ENCODE peak calls at places on chromosomes 16 and 17, in nine cellular contexts. S is fibroblast of lung; N is CD4-positive, alpha-beta T cell; W is left ventricle myocardium inferior; T is uterus; O is transverse colon; Z is IMR-90; V is GM23248; L is Panc1. A is an unnamed sample. For H3K9me3, the result is how much of the 10 kb centered on the place peaks cover.

GRCh38 chr17:78411241-78411855 is 32.9 kb downstream of the PGS1 start:
- DNase-seq in L (no peak), V (no peak), T (no peak), S (no peak), Z (no peak), W (no peak), N (no peak), O (peak), A (no peak)

GRCh38 chr16:1639282-1639681 is 27.1 kb downstream of the CRAMP1 start:
- DNase-seq in L (no peak), Z (no peak), O (no peak), V (no peak), W (no peak), N (no peak), S (no peak), T (no peak), A (no peak)

GRCh38 chr17:8555062-8555461 is 75.5 kb downstream of the MYH10 start:
- DNase-seq in S (no peak), T (no peak), O (no peak), V (peak), N (no peak), Z (peak), L (no peak), W (no peak), A (no peak)

GRCh38 chr17:77869665-77870132 is 88.8 kb upstream of the TNRC6C start:
- DNase-seq in Z (no peak), W (no peak), O (peak), S (no peak), N (no peak), V (no peak), L (no peak), T (no peak), A (no peak)

GRCh38 chr17:48351916-48352332 is 78.1 kb downstream of the SKAP1 start:
- DNase-seq in S (peak), T (no peak), O (no peak), V (peak), W (no peak), L (no peak), N (no peak), Z (peak), A (no peak)

GRCh38 chr17:12627177-12627629 is 38.5 kb upstream of the MYOCD start:
- DNase-seq in T (peak), O (no peak), N (no peak), V (peak), W (no peak), S (peak), L (peak), Z (peak), A (no peak)

GRCh38 chr17:82031303-82031884 is at the start of gene RAC3:
- DNase-seq in N (no peak), W (no peak), O (no peak), T (no peak), Z (peak), L (no peak), V (peak), S (peak), A (no peak)

GRCh38 chr17:16987830-16988601 is 16.1 kb upstream of the TNFRSF13B start:
- DNase-seq in V (peak), Z (peak), L (no peak), O (peak), N (peak), W (peak), T (peak), S (peak), A (peak)

GRCh38 chr17:22128723-22129122 is 436.4 kb downstream of the KCNJ18 start:
- DNase-seq in T (no peak), N (no peak), S (no peak), V (no peak), L (no peak), Z (no peak), W (no peak), O (no peak), A (no peak)
- H3K9me3 ChIP-seq in T (under half), N (under half), S (under half), V (under half), L (under half), Z (under half), W (under half), O (under half), A (under half)

GRCh38 chr17:80771612-80772005 is 220.0 kb upstream of the CHMP6 start:
- DNase-seq in W (no peak), Z (no peak), O (no peak), T (no peak), N (no peak), L (no peak), V (no peak), S (no peak), A (no peak)
- H3K9me3 ChIP-seq in W (under half), Z (under half), O (under half), T (under half), N (under half), L (under half), V (under half), S (under half), A (under half)

GRCh38 chr16:10688726-10689125 is 6.0 kb downstream of the TEKT5 start:
- DNase-seq in Z (no peak), O (no peak), L (no peak), N (no peak), T (no peak), V (no peak), S (no peak), W (no peak), A (no peak)
- H3K9me3 ChIP-seq in Z (under half), O (under half), L (under half), N (under half), T (under half), V (under half), S (under half), W (under half), A (under half)

GRCh38 chr16:35146031-35146710 is 1686.8 kb downstream of the TP53TG3F start:
- DNase-seq in Z (no peak), L (no peak), S (no peak), N (no peak), W (no peak), T (no peak), O (no peak), V (no peak), A (no peak)
- H3K9me3 ChIP-seq in Z (under half), L (under half), S (under half), N (under half), W (under half), T (under half), O (under half), V (under half), A (under half)

DNA sequence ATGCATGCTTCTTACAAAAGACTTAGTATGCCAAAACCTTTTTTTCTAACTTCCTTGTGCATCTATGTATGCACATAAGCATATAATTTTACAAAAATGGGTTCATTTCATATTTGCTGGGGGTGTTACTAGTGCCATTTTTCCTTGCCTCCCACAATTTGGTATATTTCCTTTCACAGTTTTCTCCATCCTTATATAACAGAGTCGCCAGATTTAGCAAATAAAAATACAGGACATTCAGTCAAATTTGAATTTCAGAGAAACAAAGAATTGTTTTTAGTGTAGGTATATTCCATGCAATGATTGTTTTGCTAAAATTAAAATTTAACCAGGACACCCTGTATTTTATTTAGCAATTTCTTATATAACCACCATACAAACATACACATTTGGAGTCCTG is 4.0 kb upstream of the FBXO39 start:
- DNase-seq in Z (no peak), L (no peak), W (no peak), V (no peak), T (no peak), N (no peak), S (no peak), O (no peak), A (no peak)
- H3K9me3 ChIP-seq in Z (under half), L (under half), W (half or more), V (under half), T (half or more), N (half or more), S (under half), O (under half), A (under half)

GRCh38 chr16:16189842-16190241 is 33.5 kb downstream of the ABCC6 start:
- DNase-seq in W (no peak), V (no peak), L (no peak), T (no peak), O (no peak), Z (no peak), N (no peak), S (no peak), A (no peak)

GRCh38 chr16:16191493-16192167 is 31.7 kb downstream of the ABCC6 start:
- DNase-seq in Z (no peak), W (no peak), T (no peak), L (no peak), O (no peak), N (no peak), S (no peak), V (no peak), A (no peak)

GRCh38 chr16:16186820-16187219 is 36.5 kb downstream of the ABCC6 start:
- DNase-seq in T (no peak), W (no peak), N (no peak), Z (no peak), L (no peak), O (no peak), V (no peak), S (no peak), A (no peak)

GRCh38 chr16:16188827-16189226 is 34.5 kb downstream of the ABCC6 start:
- DNase-seq in L (no peak), W (no peak), Z (no peak), N (no peak), V (no peak), S (no peak), O (no peak), T (no peak), A (no peak)

GRCh38 chr16:16190546-16190945 is 32.7 kb downstream of the ABCC6 start:
- DNase-seq in W (no peak), L (no peak), V (no peak), S (no peak), O (no peak), N (no peak), Z (no peak), T (no peak), A (no peak)
- H3K9me3 ChIP-seq in W (under half), L (under half), V (under half), S (under half), O (under half), N (under half), Z (under half), T (under half), A (under half)

DNA sequence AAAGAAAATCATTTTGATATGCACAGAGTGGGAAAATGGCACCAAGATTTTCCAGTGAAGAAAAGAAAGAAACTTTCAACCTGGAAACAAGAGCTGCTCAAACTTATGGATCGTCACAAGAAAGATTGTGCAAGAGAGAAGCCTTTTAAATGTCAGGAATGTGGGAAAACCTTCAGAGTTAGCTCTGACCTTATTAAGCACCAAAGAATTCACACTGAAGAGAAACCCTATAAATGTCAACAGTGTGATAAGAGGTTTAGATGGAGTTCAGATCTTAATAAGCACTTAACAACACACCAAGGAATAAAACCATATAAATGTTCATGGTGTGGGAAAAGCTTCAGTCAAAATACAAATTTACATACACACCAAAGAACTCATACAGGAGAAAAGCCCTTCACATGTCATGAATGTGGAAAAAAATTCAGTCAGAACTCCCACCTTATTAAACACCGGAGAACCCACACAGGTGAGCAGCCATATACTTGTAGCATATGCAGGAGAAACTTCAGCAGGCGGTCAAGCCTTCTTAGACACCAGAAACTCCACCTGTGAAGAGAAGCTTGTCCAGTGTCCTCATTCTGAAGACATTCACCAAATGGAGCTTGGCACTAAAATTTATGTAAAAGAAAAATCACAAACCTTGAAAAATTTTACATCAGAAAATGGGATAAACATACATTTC is 12.2 kb downstream of the ZNF75A start:
- DNase-seq in Z (peak), S (peak), W (no peak), N (no peak), O (no peak), L (no peak), T (no peak), V (peak), A (no peak)
- H3K9me3 ChIP-seq in Z (half or more), S (under half), W (half or more), N (half or more), O (half or more), L (half or more), T (half or more), V (under half), A (half or more)

DNA sequence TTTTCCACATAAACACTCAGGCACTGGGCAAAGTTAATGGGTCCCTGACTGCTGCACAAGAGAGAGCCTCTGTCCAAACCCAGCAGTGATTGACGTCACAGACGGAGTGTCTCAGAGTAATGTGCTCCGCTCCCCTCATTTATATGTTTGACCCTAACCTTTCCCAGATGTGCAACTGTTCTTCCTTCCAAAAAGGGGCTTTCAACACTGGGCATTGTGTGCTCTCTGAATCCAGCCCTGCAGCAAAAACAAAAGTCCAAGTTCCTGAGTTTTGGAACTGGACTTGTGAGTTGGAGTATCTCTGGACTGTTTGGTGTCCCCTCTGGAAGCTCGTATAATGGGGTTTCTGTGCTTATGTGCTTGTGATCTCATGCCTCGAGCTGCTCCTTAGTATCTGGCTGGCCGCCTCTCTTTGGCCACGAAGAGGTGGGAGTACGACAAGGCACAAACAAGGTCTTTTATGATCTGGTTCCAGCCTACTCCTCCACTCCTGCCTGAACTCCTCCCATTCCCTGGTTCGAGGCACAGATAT is 76.4 kb upstream of the SMIM36 start:
- DNase-seq in W (peak), Z (peak), N (no peak), S (peak), V (peak), O (no peak), L (no peak), T (peak), A (no peak)
- H3K9me3 ChIP-seq in W (under half), Z (under half), N (under half), S (under half), V (under half), O (under half), L (under half), T (under half), A (under half)

GRCh38 chr16:75176926-75177325 is 28.6 kb downstream of the ZFP1 start:
- DNase-seq in L (no peak), N (no peak), Z (no peak), S (no peak), W (no peak), T (no peak), V (no peak), O (no peak), A (no peak)

GRCh38 chr16:75169899-75170405 is 21.6 kb downstream of the ZFP1 start:
- DNase-seq in L (no peak), Z (no peak), S (no peak), V (no peak), T (no peak), W (no peak), N (no peak), O (no peak), A (no peak)

GRCh38 chr16:75175074-75175473 is 26.8 kb downstream of the ZFP1 start:
- DNase-seq in Z (no peak), N (no peak), O (no peak), S (no peak), V (no peak), T (no peak), W (no peak), L (no peak), A (no peak)

GRCh38 chr16:75172578-75172977 is 24.3 kb downstream of the ZFP1 start:
- DNase-seq in S (no peak), N (no peak), Z (no peak), V (no peak), T (no peak), L (no peak), W (no peak), O (no peak), A (no peak)
- H3K9me3 ChIP-seq in S (under half), N (half or more), Z (half or more), V (under half), T (under half), L (under half), W (half or more), O (half or more), A (under half)